ENCODE peak calls at places on chromosome 9, in six cellular contexts. R is OCI-M1, N is substantia nigra, F is HT1080, X is AG08395, B is lower lobe of right lung. L is an unnamed sample.

GRCh38 chr9:12904261-12905000 is 129.6 kb downstream of the LURAP1L start:
- DNase-seq in R (no peak), F (no peak), X (no peak), B (no peak), N (no peak), L (no peak)

GRCh38 chr9:98900244-98900643 is 43.5 kb upstream of the COL15A1 start:
- DNase-seq in R (no peak), X (no peak), B (no peak), F (no peak), N (no peak), L (peak)

GRCh38 chr9:35651964-35652828 is 1.5 kb upstream of the SIT1 start:
- DNase-seq in R (no peak), B (no peak), F (peak), N (no peak), X (no peak), L (no peak)

GRCh38 chr9:93900971-93901861 is 53.9 kb downstream of the BARX1 start:
- DNase-seq in R (no peak), X (no peak), F (no peak), B (no peak), N (no peak), L (peak)

GRCh38 chr9:70587143-70587710 is 172.8 kb upstream of the KLF9 start:
- DNase-seq in B (no peak), N (no peak), F (peak), R (no peak), X (peak), L (no peak)

GRCh38 chr9:69078581-69078980 is 43.0 kb downstream of the FXN start:
- DNase-seq in R (no peak), X (no peak), N (no peak), F (no peak), B (no peak), L (no peak)

GRCh38 chr9:118449554-118449953 is 745.4 kb downstream of the TLR4 start:
- DNase-seq in F (no peak), N (no peak), R (no peak), B (no peak), X (no peak), L (no peak)

GRCh38 chr9:129322022-129322621 is 144.1 kb upstream of the IER5L start:
- DNase-seq in X (no peak), F (no peak), R (no peak), B (no peak), N (no peak), L (no peak)

GRCh38 chr9:88988796-88989641 is 2.2 kb upstream of the S1PR3 start:
- DNase-seq in F (no peak), X (peak), N (no peak), R (no peak), B (no peak), L (no peak)

GRCh38 chr9:108831496-108832178 is 24.1 kb downstream of the ACTL7B start:
- DNase-seq in R (no peak), N (no peak), F (peak), B (no peak), X (no peak), L (no peak)

GRCh38 chr9:34384368-34385165 is 7.9 kb upstream of the MYORG start:
- DNase-seq in N (no peak), X (no peak), F (no peak), R (no peak), B (no peak), L (peak)

GRCh38 chr9:93576296-93577044 is at the start of gene PHF2:
- DNase-seq in B (peak), R (peak), F (no peak), X (peak), N (no peak), L (no peak)

GRCh38 chr9:137582286-137582860 is 3.6 kb upstream of the DPH7 start:
- DNase-seq in X (no peak), B (peak), F (no peak), R (peak), N (no peak), L (peak)

GRCh38 chr9:131566158-131566557 is 20.8 kb downstream of the PRRT1B start:
- DNase-seq in N (no peak), B (no peak), R (no peak), X (no peak), F (no peak), L (no peak)

GRCh38 chr9:38484076-38484637 is 59.9 kb upstream of the IGFBPL1 start:
- DNase-seq in F (no peak), N (no peak), X (no peak), R (no peak), B (no peak), L (no peak)